ENCODE peak calls at places on chromosome 6, in seven cellular contexts. T, N, E, O, L, A and J are unnamed samples.

GRCh38 chr6:98041921-98042320 is 758.9 kb upstream of the MMS22L start:
- DNase-seq in O (peak), T (no peak), A (no peak), L (no peak), N (no peak), E (no peak), J (no peak)

GRCh38 chr6:132405143-132405915 is 4.1 kb upstream of the MOXD1 start:
- DNase-seq in O (no peak), E (peak), N (peak), L (peak), A (no peak), T (no peak), J (peak)

GRCh38 chr6:5213851-5214507 is 46.8 kb downstream of the LYRM4 start:
- DNase-seq in E (peak), N (peak), T (no peak), O (no peak), L (peak), A (no peak), J (peak)

GRCh38 chr6:90107721-90108364 is 188.8 kb downstream of the BACH2 start:
- DNase-seq in T (no peak), A (no peak), L (no peak), N (no peak), O (no peak), E (no peak), J (no peak)

GRCh38 chr6:120826253-120826652 is 508.0 kb downstream of the TBC1D32 start:
- DNase-seq in A (no peak), O (peak), L (no peak), E (no peak), N (peak), T (no peak), J (no peak)

GRCh38 chr6:145948878-145949613 is 15.1 kb downstream of the SHPRH start:
- DNase-seq in N (no peak), T (no peak), L (no peak), O (no peak), E (no peak), A (no peak), J (no peak)

GRCh38 chr6:163301721-163302635 is 112.5 kb upstream of the QKI start:
- DNase-seq in E (no peak), L (no peak), A (no peak), T (no peak), O (no peak), N (no peak), J (no peak)

GRCh38 chr6:158409451-158409850 is 97.2 kb downstream of the TULP4 start:
- DNase-seq in N (peak), T (no peak), E (peak), A (no peak), O (no peak), L (peak), J (peak)

GRCh38 chr6:33288942-33289783 is at the start of the genes PFDN6 and WDR46:
- DNase-seq in T (peak), O (peak), N (peak), E (peak), L (peak), A (peak), J (peak)

GRCh38 chr6:167407239-167408064 is 82.6 kb downstream of the TTLL2 start:
- DNase-seq in L (no peak), A (no peak), N (no peak), T (no peak), E (no peak), O (no peak), J (no peak)

GRCh38 chr6:109443425-109443950 is 3.0 kb downstream of the SMPD2 start:
- DNase-seq in E (no peak), N (no peak), O (no peak), L (no peak), T (no peak), A (no peak), J (no peak)

GRCh38 chr6:109442393-109442924 is 1.9 kb downstream of the SMPD2 start:
- DNase-seq in T (no peak), A (no peak), O (no peak), N (no peak), E (no peak), L (no peak), J (no peak)

GRCh38 chr6:109440325-109441068 is at the start of the genes PPIL6 and SMPD2:
- DNase-seq in O (peak), N (peak), E (peak), L (peak), A (peak), T (peak), J (peak)

GRCh38 chr6:109445382-109445781 is 4.9 kb downstream of the SMPD2 start:
- DNase-seq in L (no peak), O (no peak), N (no peak), E (no peak), T (no peak), A (no peak), J (no peak)

GRCh38 chr6:109441069-109441816 is 719 bp downstream of the SMPD2 start:
- DNase-seq in O (peak), N (peak), E (peak), T (peak), L (peak), A (peak), J (peak)
- TF ChIP-seq CTCF in O (peak), N (peak), E (peak), T (no peak), L (peak), A (no peak), J (no peak)

DNA sequence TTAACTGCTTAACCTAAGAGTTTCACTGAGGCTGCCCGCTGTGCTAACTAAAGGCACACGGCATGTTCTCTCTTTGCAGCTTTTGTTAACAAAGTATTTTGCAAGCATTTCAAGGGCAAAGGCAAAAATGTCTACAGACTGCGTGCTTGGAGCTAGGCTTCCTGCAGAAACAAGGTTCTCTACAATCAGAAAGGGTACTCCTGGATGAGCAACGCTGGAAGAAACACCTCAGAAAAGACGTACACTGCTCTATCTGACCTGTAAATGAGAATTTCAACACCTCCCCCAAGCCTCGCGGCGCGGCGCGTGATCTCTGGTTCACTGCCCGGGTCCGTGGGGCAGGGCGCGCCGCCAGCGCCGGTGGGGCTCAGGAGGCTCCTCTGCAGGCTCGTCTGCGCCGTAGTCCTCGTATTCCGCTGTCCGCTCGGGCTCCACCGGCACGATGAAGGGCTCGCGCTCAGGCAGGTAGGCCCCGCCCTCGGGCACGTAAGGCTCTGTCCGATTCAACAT is 120.9 kb downstream of the COL12A1 start:
- DNase-seq in A (no peak), E (no peak), N (no peak), T (peak), O (peak), L (no peak), J (no peak)
- H3K4me3 ChIP-seq in A (no peak), E (no peak), N (no peak), T (peak), O (peak), L (no peak), J (no peak)

GRCh38 chr6:1262704-1263038 is 49.2 kb upstream of the FOXQ1 start:
- DNase-seq in L (no peak), T (no peak), O (no peak), E (no peak), N (no peak), A (no peak), J (no peak)

GRCh38 chr6:1266686-1267056 is 45.2 kb upstream of the FOXQ1 start:
- DNase-seq in L (no peak), T (no peak), E (no peak), A (no peak), O (no peak), N (no peak), J (no peak)

GRCh38 chr6:1263039-1263849 is 48.7 kb upstream of the FOXQ1 start:
- DNase-seq in E (peak), A (no peak), N (no peak), T (no peak), O (peak), L (peak), J (peak)

GRCh38 chr6:1263850-1264377 is 48.0 kb upstream of the FOXQ1 start:
- DNase-seq in E (no peak), T (no peak), A (no peak), N (no peak), O (no peak), L (no peak), J (no peak)

GRCh38 chr6:1264619-1265445 is 47.1 kb upstream of the FOXQ1 start:
- DNase-seq in E (no peak), A (no peak), O (no peak), L (no peak), T (no peak), N (no peak), J (no peak)
- TF ChIP-seq CTCF in E (no peak), A (no peak), O (peak), L (no peak), T (no peak), N (no peak), J (no peak)

DNA sequence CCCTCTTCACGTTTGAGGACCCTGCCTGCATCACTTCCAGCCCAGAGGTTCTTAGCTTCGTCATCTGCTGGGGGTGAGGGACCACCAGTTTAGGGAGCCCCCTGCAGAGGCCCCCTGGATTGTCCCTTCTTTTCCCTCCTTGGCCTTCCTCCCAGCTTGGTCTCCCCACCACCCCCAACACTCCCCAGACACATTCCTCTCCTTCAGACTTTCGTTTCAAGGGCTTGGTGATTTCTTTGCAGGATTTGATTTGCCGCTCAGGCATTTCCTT is 141.3 kb downstream of the VEGFA start:
- DNase-seq in E (peak), T (no peak), O (no peak), A (no peak), L (no peak), N (no peak), J (no peak)
- H3K4me3 ChIP-seq in E (no peak), T (no peak), O (peak), A (no peak), L (no peak), N (no peak), J (no peak)